ENCODE peak calls at places on chromosomes 13 and 19, in five cellular contexts. R, L, Q, B and D are unnamed samples.

GRCh38 chr13:78787189-78787588 is 128.2 kb upstream of the OBI1 start:
- DNase-seq in R (no peak), Q (no peak), B (peak; percentile 22), L (no peak), D (no peak)

GRCh38 chr13:21022694-21023325 is 38.6 kb downstream of the LATS2 start:
- DNase-seq in Q (no peak), L (no peak), B (no peak), R (no peak), D (no peak)

GRCh38 chr19:58317481-58318072 is 9.2 kb upstream of the ZSCAN22 start:
- DNase-seq in L (peak; percentile 29), Q (no peak), R (peak; percentile 38), B (peak; percentile 39), D (no peak)

GRCh38 chr13:29654807-29655547 is 59.5 kb upstream of the SLC7A1 start:
- DNase-seq in B (peak; percentile 60), R (no peak), Q (no peak), L (peak; percentile 95), D (no peak)

GRCh38 chr19:1412995-1413889 is 5.9 kb downstream of the DAZAP1 start:
- DNase-seq in Q (no peak), L (no peak), B (no peak), R (no peak), D (no peak)

GRCh38 chr13:30665638-30666037 is 47.9 kb downstream of the USPL1 start:
- DNase-seq in B (no peak), L (no peak), R (peak; percentile 63), Q (no peak), D (no peak)

GRCh38 chr13:112417079-112417478 is 40.9 kb downstream of the SPACA7 start:
- DNase-seq in R (no peak), L (no peak), B (no peak), Q (no peak), D (no peak)

GRCh38 chr19:34662919-34663318 is 14.0 kb downstream of the SCGB2B2 start:
- DNase-seq in B (no peak), R (peak; percentile 29), Q (no peak), L (peak; percentile 13), D (no peak)

GRCh38 chr19:11377756-11378155 is 3.3 kb downstream of the SWSAP1 start:
- DNase-seq in L (peak; percentile 20), R (no peak), Q (no peak), B (no peak), D (no peak)

GRCh38 chr13:114311908-114312307 is 2.4 kb upstream of the CHAMP1 start:
- DNase-seq in B (no peak), R (no peak), L (peak; percentile 66), Q (no peak), D (no peak)

GRCh38 chr19:8512115-8512967 is 1.6 kb downstream of the ZNF414 start:
- DNase-seq in B (no peak), R (no peak), L (no peak), Q (no peak), D (no peak)

GRCh38 chr19:10258080-10258710 is 6.2 kb downstream of the MRPL4 start:
- DNase-seq in B (no peak), R (no peak), Q (no peak), L (no peak), D (no peak)

GRCh38 chr19:4454952-4455738 is 2.4 kb downstream of the UBXN6 start:
- DNase-seq in R (no peak), B (peak; percentile 31), Q (no peak), L (peak; percentile 70), D (no peak)

GRCh38 chr13:70613295-70613694 is 505.0 kb upstream of the KLHL1 start:
- DNase-seq in R (peak; percentile 25), Q (no peak), B (no peak), L (no peak), D (no peak)

GRCh38 chr13:77554079-77554478 is 18.6 kb downstream of the SCEL start:
- DNase-seq in R (no peak), Q (no peak), B (no peak), L (no peak), D (no peak)

GRCh38 chr19:39499082-39499642 is 415 bp downstream of the DLL3 start:
- DNase-seq in B (no peak), L (no peak), Q (peak; percentile 69), R (no peak), D (no peak)

GRCh38 chr19:9586764-9587163 is 2.5 kb upstream of the ZNF121 start:
- DNase-seq in L (peak; percentile 51), Q (no peak), B (peak; percentile 65), R (peak; percentile 75), D (peak; percentile 86)

GRCh38 chr19:3984908-3985642 is at the start of gene EEF2:
- DNase-seq in B (peak; percentile 87), Q (peak; percentile 92), L (peak; percentile 87), R (peak; percentile 86), D (peak; percentile 97)

GRCh38 chr13:103236213-103236612 is 170.0 kb upstream of the SLC10A2 start:
- DNase-seq in L (no peak), Q (no peak), R (no peak), B (peak; percentile 9), D (no peak)

GRCh38 chr19:48638831-48639381 is 1.7 kb upstream of the DBP start:
- DNase-seq in B (no peak), R (no peak), L (no peak), Q (no peak), D (no peak)

GRCh38 chr19:16060294-16060693 is 16.0 kb upstream of the TPM4 start:
- DNase-seq in B (no peak), Q (no peak), L (no peak), R (no peak), D (no peak)

GRCh38 chr19:4173479-4174211 is 8.7 kb downstream of the SIRT6 start:
- DNase-seq in B (no peak), L (no peak), Q (no peak), R (no peak), D (no peak)

GRCh38 chr13:35782793-35783192 is 306.3 kb upstream of the MAB21L1 start:
- DNase-seq in R (no peak), Q (no peak), B (no peak), L (no peak), D (no peak)

GRCh38 chr13:91804724-91805123 is 406.3 kb downstream of the GPC5 start:
- DNase-seq in B (no peak), R (no peak), Q (no peak), L (no peak), D (no peak)

GRCh38 chr13:91802957-91803356 is 404.5 kb downstream of the GPC5 start:
- DNase-seq in L (no peak), B (no peak), Q (no peak), R (no peak), D (no peak)

GRCh38 chr13:91809161-91809560 is 410.7 kb downstream of the GPC5 start:
- DNase-seq in R (no peak), Q (no peak), B (no peak), L (no peak), D (no peak)

DNA sequence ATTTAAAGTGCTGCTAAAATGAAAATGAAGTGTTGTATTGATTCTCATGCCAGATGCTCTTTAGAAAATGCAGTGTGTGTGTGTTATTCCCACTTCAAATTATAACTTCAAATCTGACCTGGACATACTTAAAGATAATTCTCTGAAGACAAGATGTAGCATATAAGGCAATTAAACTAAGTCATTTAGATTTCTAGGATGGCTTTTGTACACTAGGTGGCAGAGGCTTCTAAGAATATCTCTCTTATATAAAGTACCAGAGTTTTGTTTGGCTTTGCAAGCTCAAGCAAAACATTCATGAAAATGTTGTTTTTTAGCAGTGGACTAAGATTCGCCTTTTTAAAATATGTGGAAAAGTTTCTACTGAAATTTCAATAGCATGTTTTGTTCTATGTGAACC is 407.2 kb downstream of the GPC5 start:
- DNase-seq in L (no peak), R (peak; percentile 1), Q (no peak), B (no peak), D (no peak)
- TF ChIP-seq CTCF in L (no peak), R (no peak), Q (peak; percentile 47), B (peak; percentile 20), D (peak; percentile 51)

DNA sequence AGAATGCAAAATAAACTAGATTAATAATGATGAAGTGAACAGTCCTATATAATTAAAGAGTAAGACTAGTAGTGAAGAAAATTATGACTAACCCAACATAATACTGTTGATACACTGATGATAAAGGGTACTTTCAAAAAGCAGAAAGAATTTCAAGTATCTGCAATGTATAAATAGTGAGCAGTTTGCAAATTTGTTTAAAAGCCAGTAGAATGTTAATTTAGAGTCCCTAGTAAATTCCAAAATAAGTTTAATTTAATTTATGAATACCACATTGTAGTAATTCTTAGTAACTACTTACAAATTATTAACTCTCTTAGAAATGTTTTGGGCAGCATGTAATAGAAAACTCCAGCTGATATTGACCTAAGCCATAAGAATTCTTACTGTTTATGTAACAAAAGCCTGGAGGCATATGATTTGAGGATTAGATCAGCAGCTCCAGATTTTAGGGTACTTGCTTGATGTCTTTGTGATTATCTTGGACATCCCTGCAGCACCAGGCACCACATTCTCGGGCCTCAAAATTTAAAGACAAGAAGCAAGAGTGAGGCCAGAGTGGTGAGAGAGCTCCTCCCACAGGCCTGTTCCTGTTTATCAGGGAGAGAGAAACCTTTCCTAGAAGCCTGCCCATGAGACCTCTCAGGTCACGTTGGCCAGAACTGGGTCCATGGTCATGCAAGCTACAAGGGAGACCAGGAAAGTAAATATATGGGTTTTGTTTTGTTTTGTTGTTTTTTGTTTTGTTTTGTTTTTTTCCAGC is 67.6 kb upstream of the TDRD3 start:
- DNase-seq in Q (no peak), R (peak; percentile 2), L (peak; percentile 17), B (peak; percentile 19), D (no peak)
- TF ChIP-seq CTCF in Q (peak; percentile 60), R (no peak), L (peak; percentile 50), B (peak; percentile 51), D (peak; percentile 70)

GRCh38 chr19:38321646-38322323 is 2.1 kb downstream of the KCNK6 start:
- DNase-seq in R (no peak), L (peak; percentile 83), Q (no peak), B (no peak), D (no peak)
- TF ChIP-seq CTCF in R (no peak), L (no peak), Q (no peak), B (no peak), D (no peak)

GRCh38 chr13:110336681-110337080 is 29.6 kb downstream of the COL4A2 start:
- DNase-seq in Q (no peak), L (no peak), B (peak; percentile 10), R (no peak), D (no peak)
- TF ChIP-seq CTCF in Q (no peak), L (no peak), B (no peak), R (no peak), D (no peak)

GRCh38 chr19:47540748-47541147 is 25.9 kb upstream of the NAPA start:
- DNase-seq in L (peak; percentile 48), Q (no peak), R (no peak), B (peak; percentile 48), D (no peak)
- TF ChIP-seq CTCF in L (peak; percentile 62), Q (peak; percentile 48), R (no peak), B (peak; percentile 59), D (peak; percentile 53)